ENCODE peak calls at places on chromosomes 13 and 19, in four cellular contexts. N is psoas muscle; W is stimulated activated CD4-positive, alpha-beta T cell treated with anti-CD3 and anti-CD28 coated beads, Interleukin-12 subunit alpha, Interleukin-12 subunit beta, amount 100 ng/mL, for 4 hours; J is heart right ventricle. P is an unnamed sample.

GRCh38 chr19:10112037-10112751 is 701 bp downstream of the P2RY11 start:
- DNase-seq in N (no peak), J (no peak), W (peak), P (no peak)

GRCh38 chr13:101529419-101529818 is 76.9 kb downstream of the ITGBL1 start:
- DNase-seq in J (no peak), N (no peak), W (no peak), P (no peak)

GRCh38 chr13:110387451-110388140 is 80.5 kb downstream of the COL4A2 start:
- DNase-seq in W (no peak), J (peak), N (peak), P (no peak)

GRCh38 chr13:85772379-85772778 is 26.8 kb downstream of the SLITRK6 start:
- DNase-seq in W (no peak), J (no peak), N (no peak), P (no peak)

GRCh38 chr19:9323557-9323918 is 441 bp upstream of the ZNF559 start:
- DNase-seq in J (peak), N (peak), W (no peak), P (peak)

GRCh38 chr19:16581971-16582343 is 9.7 kb upstream of the SLC35E1 start:
- DNase-seq in W (no peak), N (peak), J (no peak), P (no peak)

GRCh38 chr13:46662690-46663089 is 109.7 kb downstream of the LRCH1 start:
- DNase-seq in N (no peak), J (no peak), W (no peak), P (no peak)

GRCh38 chr13:30837227-30838159 is 68.6 kb upstream of the MEDAG start:
- DNase-seq in N (no peak), J (no peak), W (no peak), P (no peak)

GRCh38 chr19:33373701-33374405 is at the start of gene CEBPG:
- DNase-seq in N (peak), J (peak), W (peak), P (no peak)

GRCh38 chr13:100789968-100790367 is 115.4 kb upstream of the TMTC4 start:
- DNase-seq in W (no peak), N (no peak), J (no peak), P (no peak)

GRCh38 chr19:5293607-5294089 is 47.0 kb downstream of the PTPRS start:
- DNase-seq in J (peak), N (peak), W (no peak), P (peak)

GRCh38 chr19:42175952-42176648 is 41.4 kb downstream of the DEDD2 start:
- DNase-seq in J (no peak), W (no peak), N (no peak), P (no peak)

GRCh38 chr19:48135411-48135810 is 24.8 kb upstream of the PLA2G4C start:
- DNase-seq in N (no peak), J (no peak), W (no peak), P (no peak)

GRCh38 chr13:102631198-102631597 is 34.4 kb downstream of the TPP2 start:
- DNase-seq in N (no peak), J (no peak), W (no peak), P (no peak)

GRCh38 chr19:39692822-39693221 is 11.5 kb upstream of the LGALS14 start:
- DNase-seq in W (no peak), N (no peak), J (no peak), P (no peak)

GRCh38 chr19:6970478-6970877 is 50.8 kb downstream of the MBD3L2B start:
- DNase-seq in W (no peak), J (no peak), N (no peak), P (no peak)

GRCh38 chr19:51060973-51061372 is 3.9 kb downstream of the KLK13 start:
- DNase-seq in W (no peak), N (no peak), J (no peak), P (no peak)

GRCh38 chr13:30846311-30846710 is 59.8 kb upstream of the MEDAG start:
- DNase-seq in W (no peak), N (no peak), J (no peak), P (no peak)

GRCh38 chr13:41675306-41675705 is 218.0 kb downstream of the RGCC start:
- DNase-seq in J (no peak), W (no peak), N (no peak), P (no peak)

GRCh38 chr13:20446405-20446804 is 79.3 kb downstream of the CRYL1 start:
- DNase-seq in W (no peak), J (no peak), N (no peak), P (no peak)

GRCh38 chr13:27170521-27171243 is 929 bp downstream of the USP12 start:
- DNase-seq in N (peak), J (peak), W (peak), P (no peak)

GRCh38 chr13:48954086-48954485 is 21.6 kb upstream of the FNDC3A start:
- DNase-seq in W (no peak), J (no peak), N (no peak), P (no peak)

P was measured in DMS153.